ENCODE peak calls at places on chromosome 22, in nine cellular contexts. One of them, this sample, is unnamed.

GRCh38 chr22:26553056-26553752 is 36.7 kb downstream of the TPST2 start:
- DNase-seq in H1: no peak
- DNase-seq in WTC11: no peak
- DNase-seq in HCT116: no peak
- DNase-seq in A549: peak
- DNase-seq in NB4: peak
- DNase-seq in K562: no peak
- DNase-seq in GM12878: no peak
- DNase-seq in SK-N-SH: peak
- DNase-seq in this sample: peak

GRCh38 chr22:32058656-32059280 is 15.7 kb downstream of the SLC5A1 start:
- DNase-seq in H1: no peak
- DNase-seq in WTC11: no peak
- DNase-seq in HCT116: no peak
- DNase-seq in A549: no peak
- DNase-seq in NB4: no peak
- DNase-seq in K562: no peak
- DNase-seq in GM12878: no peak
- DNase-seq in SK-N-SH: no peak
- DNase-seq in this sample: no peak

GRCh38 chr22:35308480-35308945 is 8.8 kb downstream of the TOM1 start:
- DNase-seq in H1: no peak
- DNase-seq in WTC11: no peak
- DNase-seq in HCT116: no peak
- DNase-seq in A549: no peak
- DNase-seq in NB4: peak
- DNase-seq in K562: no peak
- DNase-seq in GM12878: peak
- DNase-seq in SK-N-SH: no peak
- DNase-seq in this sample: no peak

GRCh38 chr22:33707581-33707980 is 212.7 kb downstream of the LARGE1 start:
- DNase-seq in H1: no peak
- DNase-seq in WTC11: no peak
- DNase-seq in HCT116: no peak
- DNase-seq in A549: no peak
- DNase-seq in NB4: no peak
- DNase-seq in K562: no peak
- DNase-seq in GM12878: no peak
- DNase-seq in SK-N-SH: no peak
- DNase-seq in this sample: no peak

GRCh38 chr22:40721266-40721665 is 42.0 kb downstream of the MCHR1 start:
- DNase-seq in H1: no peak
- DNase-seq in WTC11: no peak
- DNase-seq in HCT116: no peak
- DNase-seq in A549: peak
- DNase-seq in NB4: peak
- DNase-seq in K562: no peak
- DNase-seq in GM12878: no peak
- DNase-seq in SK-N-SH: peak
- DNase-seq in this sample: no peak

GRCh38 chr22:17860220-17860965 is 86.1 kb upstream of the BID start:
- DNase-seq in H1: no peak
- DNase-seq in WTC11: no peak
- DNase-seq in HCT116: no peak
- DNase-seq in A549: no peak
- DNase-seq in NB4: no peak
- DNase-seq in K562: no peak
- DNase-seq in GM12878: no peak
- DNase-seq in SK-N-SH: no peak
- DNase-seq in this sample: no peak

GRCh38 chr22:49143812-49144211 is 683.9 kb downstream of the BRD1 start:
- DNase-seq in H1: no peak
- DNase-seq in WTC11: no peak
- DNase-seq in HCT116: no peak
- DNase-seq in A549: no peak
- DNase-seq in NB4: no peak
- DNase-seq in K562: no peak
- DNase-seq in GM12878: no peak
- DNase-seq in SK-N-SH: no peak
- DNase-seq in this sample: no peak

GRCh38 chr22:35591696-35592417 is 25.3 kb downstream of the MB start:
- DNase-seq in H1: no peak
- DNase-seq in WTC11: no peak
- DNase-seq in HCT116: no peak
- DNase-seq in A549: no peak
- DNase-seq in NB4: no peak
- DNase-seq in K562: no peak
- DNase-seq in GM12878: no peak
- DNase-seq in SK-N-SH: no peak
- DNase-seq in this sample: no peak

GRCh38 chr22:44402196-44403111 is 89.7 kb upstream of the SHISAL1 start:
- DNase-seq in H1: no peak
- DNase-seq in WTC11: no peak
- DNase-seq in HCT116: no peak
- DNase-seq in A549: no peak
- DNase-seq in NB4: no peak
- DNase-seq in K562: no peak
- DNase-seq in GM12878: no peak
- DNase-seq in SK-N-SH: peak
- DNase-seq in this sample: no peak

GRCh38 chr22:45918455-45919370 is 58.2 kb downstream of the WNT7B start:
- DNase-seq in H1: no peak
- DNase-seq in WTC11: no peak
- DNase-seq in HCT116: no peak
- DNase-seq in A549: peak
- DNase-seq in NB4: peak
- DNase-seq in K562: no peak
- DNase-seq in GM12878: no peak
- DNase-seq in SK-N-SH: peak
- DNase-seq in this sample: no peak
- TF ChIP-seq MAX in H1: no peak
- TF ChIP-seq MAX in WTC11: no peak
- TF ChIP-seq MAX in HCT116: no peak
- TF ChIP-seq MAX in A549: peak
- TF ChIP-seq MAX in NB4: no peak
- TF ChIP-seq MAX in K562: no peak
- TF ChIP-seq MAX in GM12878: no peak
- TF ChIP-seq MAX in SK-N-SH: no peak
- TF ChIP-seq MAX in this sample: no peak

DNA sequence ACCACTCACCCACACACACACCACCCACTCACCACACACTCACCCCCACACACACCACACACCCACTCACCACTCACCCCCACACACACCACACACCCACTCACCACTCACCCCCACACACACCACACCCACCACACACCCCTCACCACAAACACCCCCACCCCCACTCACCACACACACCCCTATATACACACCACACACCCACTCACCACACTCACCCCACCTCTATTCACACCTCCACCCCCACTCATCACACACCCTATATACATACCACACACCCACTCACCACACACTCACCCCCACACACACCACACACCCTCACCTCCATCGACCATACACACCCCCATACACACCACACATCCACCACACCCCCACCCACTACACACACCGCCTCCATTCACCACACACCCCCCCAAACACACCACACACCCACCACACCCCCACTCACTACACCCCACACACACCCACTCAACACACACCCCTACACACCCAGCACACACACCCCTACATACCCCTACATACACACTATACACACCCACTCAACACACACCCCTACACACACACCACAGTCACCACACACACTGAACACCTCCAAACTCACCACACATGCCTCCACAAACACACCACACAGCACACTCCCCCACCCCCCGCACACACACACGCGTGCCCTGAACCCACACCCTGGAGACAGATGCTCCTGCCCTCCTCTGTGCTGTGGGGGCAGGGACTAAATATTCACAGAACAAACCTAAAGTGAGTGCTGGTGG is 19.0 kb upstream of the TTLL12 start:
- DNase-seq in H1: no peak
- DNase-seq in WTC11: no peak
- DNase-seq in HCT116: no peak
- DNase-seq in A549: no peak
- DNase-seq in NB4: no peak
- DNase-seq in K562: peak
- DNase-seq in GM12878: no peak
- DNase-seq in SK-N-SH: no peak
- DNase-seq in this sample: no peak
- TF ChIP-seq MAX in H1: no peak
- TF ChIP-seq MAX in WTC11: no peak
- TF ChIP-seq MAX in HCT116: no peak
- TF ChIP-seq MAX in A549: no peak
- TF ChIP-seq MAX in NB4: no peak
- TF ChIP-seq MAX in K562: no peak
- TF ChIP-seq MAX in GM12878: no peak
- TF ChIP-seq MAX in SK-N-SH: no peak
- TF ChIP-seq MAX in this sample: no peak

GRCh38 chr22:38316340-38317236 is 645 bp downstream of the CSNK1E start:
- DNase-seq in H1: no peak
- DNase-seq in WTC11: no peak
- DNase-seq in HCT116: no peak
- DNase-seq in A549: peak
- DNase-seq in NB4: peak
- DNase-seq in K562: peak
- DNase-seq in GM12878: no peak
- DNase-seq in SK-N-SH: peak
- DNase-seq in this sample: peak

GRCh38 chr22:38314140-38314991 is 2.9 kb downstream of the CSNK1E start:
- DNase-seq in H1: no peak
- DNase-seq in WTC11: no peak
- DNase-seq in HCT116: no peak
- DNase-seq in A549: no peak
- DNase-seq in NB4: no peak
- DNase-seq in K562: no peak
- DNase-seq in GM12878: no peak
- DNase-seq in SK-N-SH: no peak
- DNase-seq in this sample: peak

GRCh38 chr22:38315801-38316339 is 1.4 kb downstream of the CSNK1E start:
- DNase-seq in H1: no peak
- DNase-seq in WTC11: no peak
- DNase-seq in HCT116: no peak
- DNase-seq in A549: no peak
- DNase-seq in NB4: peak
- DNase-seq in K562: no peak
- DNase-seq in GM12878: no peak
- DNase-seq in SK-N-SH: no peak
- DNase-seq in this sample: no peak

GRCh38 chr22:38313384-38313955 is 3.8 kb downstream of the CSNK1E start:
- DNase-seq in H1: no peak
- DNase-seq in WTC11: no peak
- DNase-seq in HCT116: no peak
- DNase-seq in A549: peak
- DNase-seq in NB4: no peak
- DNase-seq in K562: no peak
- DNase-seq in GM12878: peak
- DNase-seq in SK-N-SH: no peak
- DNase-seq in this sample: peak

DNA sequence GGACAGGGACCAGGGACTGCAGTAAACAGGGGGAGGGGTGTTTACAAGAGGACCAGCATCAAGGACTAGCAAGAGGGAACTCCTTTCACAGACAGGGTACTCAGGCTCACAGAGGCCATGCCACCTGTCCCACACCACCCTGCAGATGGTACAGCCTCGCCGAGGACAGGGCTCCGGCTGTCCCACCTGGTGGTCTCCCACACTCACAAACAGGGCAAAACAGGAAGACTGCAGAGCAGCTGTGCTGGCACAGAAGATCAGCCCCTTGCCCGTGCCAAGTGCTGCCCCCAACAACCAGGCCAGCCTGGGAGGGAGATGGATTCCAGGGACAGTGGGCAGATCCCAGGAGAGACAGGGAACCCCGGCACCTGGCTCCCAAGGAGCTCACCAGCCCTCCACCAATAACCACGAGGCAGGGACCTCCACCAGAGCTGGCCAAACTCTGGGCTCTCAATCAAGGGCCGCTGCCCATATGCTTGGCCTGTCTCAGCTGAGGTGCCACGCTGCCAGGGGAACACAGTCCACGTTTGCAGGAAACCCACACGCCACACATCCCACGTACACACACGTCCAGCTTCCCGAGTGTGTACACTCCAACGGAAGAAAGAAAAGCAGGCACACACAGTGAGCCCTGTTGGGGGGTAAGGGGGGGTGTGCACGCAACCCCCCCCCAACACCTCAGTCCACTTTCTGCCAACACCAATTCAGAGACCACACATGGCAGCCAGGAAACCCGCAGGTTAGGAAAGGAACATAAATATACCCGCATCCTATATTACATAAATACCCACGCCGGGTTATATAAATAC is 2.0 kb downstream of the CSNK1E start:
- DNase-seq in H1: no peak
- DNase-seq in WTC11: no peak
- DNase-seq in HCT116: no peak
- DNase-seq in A549: no peak
- DNase-seq in NB4: no peak
- DNase-seq in K562: no peak
- DNase-seq in GM12878: no peak
- DNase-seq in SK-N-SH: no peak
- DNase-seq in this sample: peak
- TF ChIP-seq MAX in H1: no peak
- TF ChIP-seq MAX in WTC11: no peak
- TF ChIP-seq MAX in HCT116: no peak
- TF ChIP-seq MAX in A549: no peak
- TF ChIP-seq MAX in NB4: no peak
- TF ChIP-seq MAX in K562: no peak
- TF ChIP-seq MAX in GM12878: no peak
- TF ChIP-seq MAX in SK-N-SH: no peak
- TF ChIP-seq MAX in this sample: no peak

DNA sequence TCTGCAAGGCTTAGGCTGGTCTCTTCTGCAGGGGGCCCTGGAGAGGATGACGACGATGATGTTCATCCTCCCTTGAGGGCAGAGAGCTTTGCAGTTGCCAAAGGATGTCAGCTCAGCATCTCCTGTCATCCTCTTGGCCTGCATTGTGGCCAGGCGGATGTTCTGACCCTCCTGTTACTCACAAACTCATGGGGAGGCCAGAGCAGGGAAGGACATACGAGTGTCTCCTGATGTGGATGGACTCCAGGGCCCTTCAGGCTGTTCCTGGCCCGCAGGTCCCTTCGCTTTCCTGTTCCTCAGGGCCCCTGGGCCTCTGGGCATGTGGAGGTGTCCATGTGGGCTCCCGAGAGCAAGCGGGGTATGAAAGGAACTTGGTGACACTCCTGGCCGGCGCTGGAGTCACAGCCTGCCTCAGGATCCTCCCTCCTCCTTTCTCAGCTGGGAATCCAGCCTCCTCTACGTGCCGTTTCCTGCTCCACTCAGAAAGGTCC is 8.5 kb downstream of the ADORA2A start:
- DNase-seq in H1: no peak
- DNase-seq in WTC11: no peak
- DNase-seq in HCT116: no peak
- DNase-seq in A549: no peak
- DNase-seq in NB4: no peak
- DNase-seq in K562: no peak
- DNase-seq in GM12878: no peak
- DNase-seq in SK-N-SH: peak
- DNase-seq in this sample: no peak
- TF ChIP-seq MAX in H1: no peak
- TF ChIP-seq MAX in WTC11: no peak
- TF ChIP-seq MAX in HCT116: no peak
- TF ChIP-seq MAX in A549: no peak
- TF ChIP-seq MAX in NB4: no peak
- TF ChIP-seq MAX in K562: no peak
- TF ChIP-seq MAX in GM12878: no peak
- TF ChIP-seq MAX in SK-N-SH: no peak
- TF ChIP-seq MAX in this sample: no peak

This sample was measured in endothelial cell of umbilical vein.